ENCODE peak calls at places on chromosomes 3 and 15, in five cellular contexts. C, W, L, U and P are unnamed samples.

GRCh38 chr3:17195192-17195611 is 310.4 kb downstream of the PLCL2 start:
- DNase-seq in C (no peak), W (no peak), L (no peak), U (no peak), P (no peak)

GRCh38 chr15:65873271-65873670 is 4.0 kb downstream of the RAB11A start:
- DNase-seq in C (peak; percentile 65), W (no peak), L (no peak), U (peak; percentile 6), P (no peak)

GRCh38 chr3:141486735-141487418 is at the start of gene RASA2:
- DNase-seq in C (peak; percentile 81), W (no peak), L (peak; percentile 66), U (no peak), P (peak; percentile 71)

GRCh38 chr3:12946661-12947316 is 105.4 kb upstream of the RPL32 start:
- DNase-seq in C (peak; percentile 93), W (no peak), L (no peak), U (peak; percentile 91), P (no peak)

GRCh38 chr3:111012388-111013248 is 59.0 kb upstream of the NECTIN3 start:
- DNase-seq in C (peak; percentile 47), W (no peak), L (peak; percentile 39), U (peak; percentile 37), P (no peak)

GRCh38 chr3:64122476-64122875 is 99.2 kb upstream of the PSMD6 start:
- DNase-seq in C (no peak), W (no peak), L (no peak), U (no peak), P (no peak)

GRCh38 chr3:47612178-47612577 is 33.5 kb upstream of the CSPG5 start:
- DNase-seq in C (peak; percentile 30), W (no peak), L (no peak), U (peak; percentile 42), P (no peak)

GRCh38 chr3:47323431-47324277 is 40.9 kb downstream of the KLHL18 start:
- DNase-seq in C (peak; percentile 74), W (no peak), L (peak; percentile 35), U (peak; percentile 75), P (no peak)

GRCh38 chr15:59570364-59570763 is 41.2 kb upstream of the GCNT3 start:
- DNase-seq in C (peak; percentile 98), W (no peak), L (peak; percentile 45), U (peak; percentile 85), P (no peak)

GRCh38 chr3:29373016-29373690 is 92.3 kb downstream of the RBMS3 start:
- DNase-seq in C (no peak), W (no peak), L (no peak), U (no peak), P (no peak)

DNA sequence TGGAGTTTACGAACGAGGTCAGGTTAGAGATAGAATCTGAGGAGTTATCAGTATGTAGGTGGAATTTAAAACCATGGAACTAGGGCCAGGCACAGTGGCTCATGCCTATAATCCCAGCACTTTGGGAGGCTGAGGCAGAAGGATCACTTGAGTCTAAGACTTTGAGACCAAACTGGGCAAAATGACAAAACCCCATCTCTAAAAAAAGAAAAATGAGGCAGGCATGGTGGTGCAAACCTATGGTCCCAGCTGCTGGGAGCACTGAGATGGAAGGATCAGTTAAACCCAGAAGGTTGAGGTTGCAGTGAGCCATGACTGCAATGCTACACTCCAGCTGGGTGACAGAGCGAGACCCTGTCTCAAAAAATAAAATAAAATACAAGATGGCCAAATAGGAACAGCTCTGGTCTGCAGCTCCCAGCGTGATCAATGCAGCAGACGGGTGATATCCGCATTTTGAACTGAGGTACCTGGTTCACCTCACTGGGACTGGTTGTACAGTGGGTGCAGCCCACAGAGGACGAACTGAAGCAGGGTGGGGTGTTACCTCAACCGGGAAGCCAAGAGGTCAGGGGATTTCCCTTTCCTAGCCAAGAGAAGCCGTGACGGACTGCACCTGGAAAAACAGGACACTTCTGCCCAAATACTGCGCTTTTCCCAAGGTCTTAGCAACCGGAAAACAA is 33.3 kb downstream of the ZMAT3 start:
- DNase-seq in C (no peak), W (no peak), L (no peak), U (no peak), P (no peak)
- TF ChIP-seq CTCF in C (no peak), W (no peak), L (no peak), U (no peak), P (no peak)

GRCh38 chr15:83106994-83107840 is at the start of gene TM6SF1:
- DNase-seq in C (no peak), W (no peak), L (no peak), U (peak; percentile 7), P (peak; percentile 42)
- TF ChIP-seq CTCF in C (no peak), W (no peak), L (no peak), U (no peak), P (no peak)

GRCh38 chr3:170111147-170111771 is 70.3 kb downstream of the PHC3 start:
- DNase-seq in C (no peak), W (no peak), L (no peak), U (no peak), P (no peak)

GRCh38 chr3:170117134-170117533 is 64.4 kb downstream of the PHC3 start:
- DNase-seq in C (peak; percentile 8), W (no peak), L (no peak), U (peak; percentile 2), P (no peak)
- TF ChIP-seq CTCF in C (peak; percentile 41), W (no peak), L (no peak), U (peak; percentile 39), P (no peak)

GRCh38 chr3:72997421-72997961 is 880 bp downstream of the PPP4R2 start:
- DNase-seq in C (peak; percentile 57), W (no peak), L (peak; percentile 29), U (peak; percentile 63), P (no peak)
- TF ChIP-seq CTCF in C (peak; percentile 36), W (no peak), L (peak; percentile 26), U (peak; percentile 74), P (peak; percentile 46)

DNA sequence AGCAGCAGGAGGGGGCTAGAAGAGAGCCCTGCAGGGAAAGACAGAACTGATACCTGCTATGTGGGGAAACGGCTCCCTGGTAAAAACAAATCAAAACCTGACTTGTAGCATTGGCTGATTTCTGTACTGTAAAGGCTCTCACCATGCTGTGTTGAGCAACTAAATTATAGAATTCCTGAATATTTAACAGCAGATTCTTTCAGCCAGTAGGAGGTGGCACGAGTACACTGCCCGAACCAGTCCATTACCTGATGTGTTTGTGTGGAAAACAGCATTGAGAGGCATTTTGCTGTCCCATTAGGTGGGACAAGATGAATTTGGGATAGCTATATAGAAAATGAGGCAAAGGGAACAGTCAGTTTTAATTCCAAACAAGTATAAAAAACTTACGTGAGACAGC is 201.2 kb downstream of the ATP10A start:
- DNase-seq in C (no peak), W (no peak), L (no peak), U (no peak), P (no peak)
- TF ChIP-seq CTCF in C (peak; percentile 4), W (no peak), L (no peak), U (no peak), P (no peak)

GRCh38 chr3:121995190-121996137 is 26.6 kb downstream of the ILDR1 start:
- DNase-seq in C (peak; percentile 93), W (no peak), L (peak; percentile 53), U (peak; percentile 92), P (no peak)
- TF ChIP-seq CTCF in C (peak; percentile 68), W (no peak), L (peak; percentile 82), U (peak; percentile 92), P (no peak)

GRCh38 chr15:29430124-29430523 is 160.5 kb upstream of the NSMCE3 start:
- DNase-seq in C (no peak), W (no peak), L (no peak), U (no peak), P (no peak)
- TF ChIP-seq CTCF in C (no peak), W (no peak), L (no peak), U (no peak), P (no peak)

DNA sequence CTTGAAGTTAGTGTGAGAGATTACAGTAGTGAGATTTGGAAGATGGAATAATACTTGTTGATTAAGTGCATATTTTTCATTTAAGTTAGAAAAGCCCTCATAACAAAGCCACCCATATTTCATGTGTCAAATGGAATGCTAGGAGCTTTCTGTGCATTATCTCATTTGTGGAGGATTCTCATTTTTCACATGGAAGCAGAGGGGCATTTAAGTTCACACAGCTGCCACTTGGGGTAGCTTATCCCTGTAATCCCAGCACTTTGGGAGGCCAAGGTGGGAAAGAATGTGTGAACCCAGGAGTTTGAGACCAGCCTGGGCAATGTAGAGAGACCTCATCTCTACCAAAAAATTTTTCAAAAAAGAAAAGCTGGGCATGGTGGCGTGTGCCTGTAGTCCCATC is 55.2 kb downstream of the RAB7A start:
- DNase-seq in C (no peak), W (no peak), L (no peak), U (no peak), P (no peak)
- TF ChIP-seq CTCF in C (no peak), W (no peak), L (no peak), U (no peak), P (no peak)